ENCODE peak calls at places on chromosome 19, in five cellular contexts. A is cardiac fibroblast, N is hypothalamus, J is AG04449, Z is NCI-H460. Y is an unnamed sample.

GRCh38 chr19:29170554-29170953 is 42.4 kb downstream of the UQCRFS1 start:
- DNase-seq in A (no peak), N (no peak), J (no peak), Z (no peak), Y (no peak)

GRCh38 chr19:42628411-42629135 is 33.8 kb upstream of the CEACAM8 start:
- DNase-seq in A (no peak), N (no peak), J (no peak), Z (no peak), Y (no peak)

GRCh38 chr19:43432866-43433673 is 18.4 kb downstream of the TEX101 start:
- DNase-seq in A (peak; percentile 72), N (no peak), J (no peak), Z (peak; percentile 46), Y (no peak)

GRCh38 chr19:32351807-32352630 is 6.6 kb downstream of the ZNF507 start:
- DNase-seq in A (peak; percentile 63), N (no peak), J (no peak), Z (no peak), Y (no peak)

GRCh38 chr19:44947041-44947581 is 1.3 kb downstream of the APOC2 start:
- DNase-seq in A (no peak), N (no peak), J (no peak), Z (no peak), Y (no peak)

GRCh38 chr19:42316223-42317211 is 3.4 kb downstream of the TMEM145 start:
- DNase-seq in A (peak; percentile 51), N (no peak), J (no peak), Z (no peak), Y (no peak)

GRCh38 chr19:31274266-31274963 is 74.8 kb downstream of the TSHZ3 start:
- DNase-seq in A (no peak), N (no peak), J (no peak), Z (no peak), Y (no peak)

GRCh38 chr19:43469160-43469480 is 3.7 kb upstream of the LYPD3 start:
- DNase-seq in A (peak; percentile 20), N (no peak), J (no peak), Z (no peak), Y (no peak)

GRCh38 chr19:7254590-7254989 is 39.6 kb downstream of the INSR start:
- DNase-seq in A (no peak), N (no peak), J (no peak), Z (no peak), Y (no peak)

GRCh38 chr19:49696865-49697264 is 5.9 kb downstream of the CPT1C start:
- DNase-seq in A (no peak), N (no peak), J (no peak), Z (no peak), Y (no peak)

GRCh38 chr19:39401549-39402416 is 4.9 kb upstream of the ZFP36 start:
- DNase-seq in A (peak; percentile 88), N (no peak), J (no peak), Z (peak; percentile 65), Y (no peak)

GRCh38 chr19:19597809-19598306 is 20.6 kb downstream of the PBX4 start:
- DNase-seq in A (peak; percentile 29), N (no peak), J (no peak), Z (no peak), Y (no peak)

GRCh38 chr19:3061214-3062161 is 807 bp downstream of the TLE5 start:
- DNase-seq in A (peak; percentile 25), N (peak; percentile 44), J (no peak), Z (no peak), Y (no peak)

GRCh38 chr19:31378404-31378803 is 29.2 kb upstream of the TSHZ3 start:
- DNase-seq in A (peak; percentile 94), N (no peak), J (peak; percentile 81), Z (no peak), Y (no peak)

GRCh38 chr19:39362682-39363657 is 20.7 kb downstream of the SAMD4B start:
- DNase-seq in A (peak; percentile 70), N (no peak), J (no peak), Z (no peak), Y (no peak)

GRCh38 chr19:49930483-49931011 is 1.2 kb upstream of the NUP62 start:
- DNase-seq in A (peak; percentile 57), N (no peak), J (no peak), Z (no peak), Y (no peak)

Y was measured in NCI-H1048.